ENCODE peak calls at places on chromosome 21, in five cellular contexts. U is IMR-90, I is K562, R is HepG2, P is GM12878. J is an unnamed sample.

GRCh38 chr21:14591882-14592281 is 45.8 kb upstream of the SAMSN1 start:
- DNase-seq in U (no peak), I (no peak), R (no peak), P (no peak), J (no peak)

GRCh38 chr21:38440746-38441145 is 57.5 kb downstream of the ERG start:
- DNase-seq in U (peak; percentile 80), I (no peak), R (peak; percentile 18), P (no peak), J (no peak)

GRCh38 chr21:28539623-28539988 is 453.1 kb downstream of the LTN1 start:
- DNase-seq in U (no peak), I (no peak), R (no peak), P (no peak), J (no peak)

GRCh38 chr21:28674807-28675206 is 317.9 kb downstream of the LTN1 start:
- DNase-seq in U (no peak), I (no peak), R (no peak), P (no peak), J (no peak)

GRCh38 chr21:37297364-37297763 is 30.2 kb upstream of the VPS26C start:
- DNase-seq in U (no peak), I (peak; percentile 5), R (no peak), P (no peak), J (no peak)

GRCh38 chr21:38388684-38389676 is 109.3 kb downstream of the ERG start:
- DNase-seq in U (no peak), I (no peak), R (no peak), P (no peak), J (no peak)

GRCh38 chr21:45126085-45126687 is 51.8 kb downstream of the ADARB1 start:
- DNase-seq in U (no peak), I (no peak), R (no peak), P (no peak), J (no peak)

GRCh38 chr21:27190601-27191000 is 223.7 kb upstream of the ADAMTS5 start:
- DNase-seq in U (peak; percentile 50), I (no peak), R (no peak), P (no peak), J (no peak)

GRCh38 chr21:36509966-36510742 is 30.2 kb upstream of the CLDN14 start:
- DNase-seq in U (no peak), I (no peak), R (no peak), P (no peak), J (no peak)

GRCh38 chr21:45981641-45982255 is at the start of gene COL6A1:
- DNase-seq in U (peak; percentile 66), I (peak; percentile 90), R (no peak), P (no peak), J (peak; percentile 96)

GRCh38 chr21:33587792-33588484 is 546 bp downstream of the DONSON start:
- DNase-seq in U (peak; percentile 20), I (no peak), R (no peak), P (no peak), J (no peak)

GRCh38 chr21:33586927-33587326 is 1.6 kb downstream of the DONSON start:
- DNase-seq in U (no peak), I (no peak), R (no peak), P (no peak), J (no peak)

GRCh38 chr21:33584455-33584854 is 4.0 kb downstream of the DONSON start:
- DNase-seq in U (no peak), I (peak; percentile 33), R (no peak), P (no peak), J (no peak)

DNA sequence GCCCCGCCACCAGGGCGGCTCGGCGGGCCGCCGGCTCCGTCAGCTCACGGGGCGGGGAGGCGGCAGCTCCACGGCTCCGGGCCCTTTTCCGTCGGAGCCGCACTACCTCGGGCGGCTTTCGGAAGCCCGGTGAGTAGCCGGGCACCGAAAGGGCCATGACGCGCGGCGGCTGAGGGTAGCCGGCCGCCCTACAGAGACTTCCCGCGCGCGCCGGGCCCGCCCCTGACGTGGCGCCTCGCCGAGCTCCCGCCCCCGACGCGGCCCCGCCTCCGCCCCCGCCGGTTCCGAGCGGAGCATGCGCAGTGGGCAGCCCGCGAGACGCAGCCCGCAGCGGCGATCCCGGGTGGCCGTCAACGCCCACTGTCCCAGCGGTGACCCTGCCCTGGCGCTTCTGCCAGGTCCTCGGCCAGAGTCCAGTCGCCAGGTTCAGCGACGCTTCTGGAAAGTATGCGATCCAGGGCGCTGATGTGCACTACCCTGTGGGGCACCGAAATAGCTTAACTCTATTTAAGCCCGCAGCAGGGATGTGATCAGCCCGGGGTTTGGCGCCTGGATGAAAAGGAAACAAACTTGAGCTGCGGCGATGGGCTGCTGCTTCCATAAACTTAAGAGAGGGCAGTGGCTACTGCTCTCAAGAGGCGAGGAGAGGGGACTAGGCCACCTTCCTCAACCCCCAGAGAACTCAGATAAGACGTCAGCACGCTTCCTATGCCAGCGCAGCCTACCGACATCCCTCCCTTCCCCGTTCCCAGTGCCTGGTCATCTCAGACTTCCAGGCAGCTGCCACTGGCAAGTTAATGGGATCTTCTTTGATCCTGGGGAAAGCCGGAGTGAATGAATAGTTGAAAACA is at the start of gene DONSON:
- DNase-seq in U (peak; percentile 73), I (peak; percentile 100), R (peak; percentile 89), P (peak; percentile 31), J (peak; percentile 99)
- TF ChIP-seq MXI1 in U (peak; percentile 17), I (no peak), R (no peak), P (no peak), J (peak; percentile 58)

DNA sequence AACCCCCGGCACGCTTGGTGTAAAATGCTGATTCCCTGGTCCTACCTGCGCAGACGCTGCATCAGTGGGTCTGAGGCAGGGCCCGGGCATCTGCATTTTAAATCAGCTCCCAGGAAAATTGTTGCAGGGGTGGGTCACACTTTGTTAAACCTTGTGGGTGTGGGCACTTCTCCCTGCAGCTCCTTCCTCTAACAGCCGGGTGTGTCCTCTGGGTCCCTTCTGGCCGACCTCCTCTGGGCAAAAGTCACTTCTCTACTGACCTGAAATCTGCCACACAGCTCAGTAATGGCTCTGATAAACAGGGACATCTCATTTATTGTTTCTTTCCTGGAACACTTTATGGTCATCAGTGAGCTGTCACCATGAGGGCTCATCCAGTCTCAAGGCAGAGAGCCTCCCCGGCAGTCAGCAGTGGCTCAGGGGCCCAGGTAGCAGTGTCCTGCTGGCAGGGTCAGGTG is 52.8 kb upstream of the TMPRSS2 start:
- DNase-seq in U (no peak), I (no peak), R (no peak), P (no peak), J (no peak)
- TF ChIP-seq MXI1 in U (no peak), I (no peak), R (no peak), P (no peak), J (no peak)

GRCh38 chr21:15793547-15794235 is 63.9 kb downstream of the USP25 start:
- DNase-seq in U (no peak), I (no peak), R (no peak), P (no peak), J (no peak)

GRCh38 chr21:15797577-15798363 is 68.0 kb downstream of the USP25 start:
- DNase-seq in U (no peak), I (no peak), R (no peak), P (no peak), J (no peak)

GRCh38 chr21:15793109-15793508 is 63.3 kb downstream of the USP25 start:
- DNase-seq in U (no peak), I (no peak), R (no peak), P (no peak), J (no peak)

GRCh38 chr21:15794277-15794912 is 64.6 kb downstream of the USP25 start:
- DNase-seq in U (no peak), I (no peak), R (no peak), P (no peak), J (no peak)

GRCh38 chr21:15795533-15795932 is 65.8 kb downstream of the USP25 start:
- DNase-seq in U (no peak), I (no peak), R (no peak), P (no peak), J (no peak)
- TF ChIP-seq MXI1 in U (no peak), I (no peak), R (no peak), P (no peak), J (no peak)

GRCh38 chr21:20822559-20823133 is 175.6 kb upstream of the NCAM2 start:
- DNase-seq in U (no peak), I (no peak), R (no peak), P (no peak), J (no peak)
- TF ChIP-seq MXI1 in U (no peak), I (no peak), R (no peak), P (no peak), J (no peak)

J was measured in SK-N-SH.